ENCODE peak calls at places on chromosomes 7 and 10, in eight cellular contexts. O, N, L, M, I, C, T and G are unnamed samples.

GRCh38 chr10:32139223-32140073 is 83.2 kb upstream of the KIF5B start:
- DNase-seq in T (peak), N (no peak), I (peak), L (peak), M (peak), O (peak), C (peak), G (peak)

GRCh38 chr7:158705234-158705890 is 758 bp upstream of the NCAPG2 start:
- DNase-seq in M (no peak), C (no peak), T (no peak), I (no peak), N (no peak), L (no peak), O (no peak), G (no peak)

GRCh38 chr10:61283489-61284221 is 169.5 kb downstream of the TMEM26 start:
- DNase-seq in T (no peak), M (no peak), N (no peak), C (no peak), O (no peak), I (no peak), L (no peak), G (no peak)

GRCh38 chr10:30979956-30980355 is 51.7 kb downstream of the ZNF438 start:
- DNase-seq in L (no peak), I (no peak), C (no peak), O (no peak), T (no peak), M (no peak), N (no peak), G (no peak)

GRCh38 chr7:112118581-112119566 is 87.3 kb downstream of the DOCK4 start:
- DNase-seq in N (no peak), L (no peak), M (no peak), T (no peak), O (no peak), I (no peak), C (no peak), G (no peak)

GRCh38 chr10:59880976-59881510 is 25.3 kb downstream of the CCDC6 start:
- DNase-seq in C (no peak), M (no peak), N (peak), O (no peak), L (no peak), T (no peak), I (no peak), G (no peak)

GRCh38 chr10:77771851-77772250 is 134.2 kb upstream of the KCNMA1 start:
- DNase-seq in C (peak), N (no peak), M (peak), I (no peak), T (no peak), L (no peak), O (no peak), G (no peak)

GRCh38 chr7:84194484-84195260 is at the start of gene SEMA3A:
- DNase-seq in C (no peak), O (peak), T (no peak), I (no peak), L (peak), M (peak), N (peak), G (peak)

GRCh38 chr10:84291389-84291788 is 37.0 kb upstream of the CCSER2 start:
- DNase-seq in C (no peak), I (no peak), T (no peak), O (peak), M (peak), L (peak), N (no peak), G (peak)

GRCh38 chr7:74575083-74575803 is 82.3 kb upstream of the GTF2I start:
- DNase-seq in O (no peak), L (peak), T (peak), M (no peak), C (no peak), N (no peak), I (peak), G (no peak)

GRCh38 chr7:157829491-157829890 is 492.7 kb downstream of the DNAJB6 start:
- DNase-seq in C (no peak), N (no peak), L (no peak), M (no peak), O (no peak), I (no peak), T (peak), G (no peak)

GRCh38 chr7:30791126-30791525 is 19.9 kb downstream of the MINDY4 start:
- DNase-seq in T (no peak), M (peak), N (no peak), L (no peak), C (no peak), I (no peak), O (no peak), G (no peak)

GRCh38 chr10:104614245-104614831 is 26.8 kb upstream of the SORCS3 start:
- DNase-seq in M (peak), O (peak), C (no peak), I (no peak), T (no peak), N (peak), L (no peak), G (no peak)

GRCh38 chr10:57699944-57700343 is 567.8 kb downstream of the IPMK start:
- DNase-seq in O (no peak), M (no peak), L (peak), I (no peak), C (no peak), T (no peak), N (no peak), G (no peak)

GRCh38 chr10:3783721-3784432 is 1.1 kb downstream of the KLF6 start:
- DNase-seq in C (no peak), I (peak), O (peak), T (no peak), M (peak), L (peak), N (peak), G (peak)

GRCh38 chr7:88111136-88111748 is 108.6 kb downstream of the SRI start:
- DNase-seq in I (no peak), M (no peak), L (peak), N (peak), T (no peak), C (no peak), O (peak), G (no peak)

GRCh38 chr10:73537709-73538108 is 41.9 kb upstream of the PPP3CB start:
- DNase-seq in O (no peak), I (no peak), N (no peak), L (no peak), C (no peak), T (no peak), M (no peak), G (no peak)

GRCh38 chr7:151038951-151039849 is 9.1 kb upstream of the ASIC3 start:
- DNase-seq in M (peak), L (peak), C (peak), I (peak), T (peak), N (no peak), O (peak), G (peak)
- H3K27ac ChIP-seq in M (no peak), L (peak), C (peak), I (peak), T (peak), N (no peak), O (peak), G (peak)

GRCh38 chr7:6416516-6417145 is 31.1 kb downstream of the DAGLB start:
- DNase-seq in I (no peak), O (peak), L (no peak), M (peak), C (no peak), T (no peak), N (no peak), G (no peak)
- H3K27ac ChIP-seq in I (no peak), O (no peak), L (no peak), M (no peak), C (no peak), T (no peak), N (no peak), G (no peak)

DNA sequence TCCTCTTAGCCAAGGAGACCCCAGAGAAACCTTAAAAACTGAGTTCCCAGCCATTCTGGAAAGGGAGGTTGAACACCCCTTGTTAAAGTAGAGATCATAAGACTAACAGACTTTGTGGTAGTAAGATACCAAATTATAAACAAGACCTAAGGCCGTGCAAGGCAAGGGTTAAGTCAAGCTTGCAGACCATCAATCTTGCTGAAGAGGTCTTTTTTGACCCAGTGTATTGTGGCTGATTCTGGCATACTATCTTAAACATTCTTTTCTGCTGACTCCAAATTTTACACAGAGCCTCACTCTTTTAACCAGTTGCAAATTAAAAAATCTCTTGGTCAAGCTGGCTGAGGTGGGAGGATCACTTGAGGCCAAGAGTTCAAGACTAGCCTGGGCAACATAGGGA is 1.2 kb upstream of the TBRG4 start:
- DNase-seq in M (no peak), T (no peak), O (peak), C (no peak), N (no peak), L (peak), I (no peak), G (no peak)
- H3K27ac ChIP-seq in M (no peak), T (peak), O (no peak), C (peak), N (peak), L (no peak), I (peak), G (peak)

GRCh38 chr10:91190388-91190870 is 30.0 kb upstream of the PCGF5 start:
- DNase-seq in C (no peak), I (no peak), T (no peak), L (peak), M (no peak), N (no peak), O (peak), G (no peak)
- H3K27ac ChIP-seq in C (peak), I (no peak), T (no peak), L (peak), M (no peak), N (no peak), O (peak), G (peak)